ENCODE peak calls at places on chromosomes 16 and 17, in five cellular contexts. J is K562, Z is mesendoderm, D is adrenal gland, G is Calu3. W is an unnamed sample.
A peak's percentile ranks its signal among the peaks of the same experiment; 100 is the strongest.

GRCh38 chr16:8885674-8886592 is 3.8 kb downstream of the LITAFD start:
- DNase-seq in Z (peak; percentile 50), J (no peak), D (peak; percentile 45), G (peak; percentile 36), W (no peak)

GRCh38 chr17:48545539-48545938 is 630 bp upstream of the HOXB2 start:
- DNase-seq in D (no peak), J (peak; percentile 45), Z (no peak), G (no peak), W (no peak)

GRCh38 chr16:21523411-21524067 is 75.8 kb upstream of the METTL9 start:
- DNase-seq in G (no peak), D (no peak), J (no peak), Z (no peak), W (no peak)

GRCh38 chr17:41439375-41439774 is 1.4 kb downstream of the KRT38 start:
- DNase-seq in G (no peak), D (no peak), J (no peak), Z (no peak), W (no peak)

GRCh38 chr16:57017251-57017650 is 27.9 kb downstream of the NLRC5 start:
- DNase-seq in Z (no peak), G (no peak), D (no peak), J (no peak), W (no peak)

GRCh38 chr17:40646791-40647548 is 648 bp downstream of the SMARCE1 start:
- DNase-seq in Z (peak; percentile 67), D (peak; percentile 33), G (no peak), J (peak; percentile 58), W (no peak)

GRCh38 chr16:89422527-89422904 is 67.8 kb downstream of the ANKRD11 start:
- DNase-seq in Z (no peak), G (no peak), J (no peak), D (no peak), W (no peak)

GRCh38 chr17:41785876-41786226 is 660 bp downstream of the JUP start:
- DNase-seq in D (no peak), Z (peak; percentile 80), J (peak; percentile 81), G (peak; percentile 94), W (no peak)

GRCh38 chr16:68379472-68380347 is 68.6 kb downstream of the SMPD3 start:
- DNase-seq in J (no peak), Z (no peak), D (no peak), G (no peak), W (no peak)

GRCh38 chr17:29615048-29615385 is 7.7 kb downstream of the CORO6 start:
- DNase-seq in Z (no peak), G (no peak), J (peak; percentile 50), D (no peak), W (no peak)

GRCh38 chr16:19884611-19885455 is at the start of gene GPRC5B:
- DNase-seq in G (peak; percentile 74), D (peak; percentile 38), J (peak; percentile 62), Z (peak; percentile 56), W (peak; percentile 18)

GRCh38 chr17:20993863-20994778 is 48.7 kb downstream of the USP22 start:
- DNase-seq in D (no peak), J (no peak), G (no peak), Z (no peak), W (no peak)

GRCh38 chr16:49811630-49812334 is 44.1 kb downstream of the ZNF423 start:
- DNase-seq in Z (peak; percentile 47), G (no peak), J (no peak), D (no peak), W (no peak)

W was measured in tibial nerve.